ENCODE peak calls at places on chromosome 5, in four cellular contexts. C, I, H and Z are unnamed samples.

GRCh38 chr5:117652640-117653280 is 1078.1 kb upstream of the SEMA6A start:
- DNase-seq in C (no peak), I (no peak), H (no peak), Z (no peak)

GRCh38 chr5:153654444-153654843 is 164.0 kb downstream of the GRIA1 start:
- DNase-seq in C (no peak), I (no peak), H (no peak), Z (no peak)

GRCh38 chr5:172802585-172803176 is 31.4 kb upstream of the ERGIC1 start:
- DNase-seq in C (no peak), I (no peak), H (no peak), Z (peak)

GRCh38 chr5:6158974-6159863 is 219.1 kb downstream of the MED10 start:
- DNase-seq in C (no peak), I (no peak), H (peak), Z (no peak)

GRCh38 chr5:175321927-175322532 is 122.0 kb downstream of the DRD1 start:
- DNase-seq in C (no peak), I (peak), H (peak), Z (peak)

GRCh38 chr5:19853616-19854240 is 134.3 kb downstream of the CDH18 start:
- DNase-seq in C (no peak), I (no peak), H (no peak), Z (no peak)

GRCh38 chr5:16992006-16992405 is 55.9 kb upstream of the MYO10 start:
- DNase-seq in C (no peak), I (no peak), H (no peak), Z (no peak)

GRCh38 chr5:179908528-179908927 is 831 bp upstream of the TBC1D9B start:
- DNase-seq in C (no peak), I (peak), H (peak), Z (no peak)

GRCh38 chr5:15601274-15601673 is 101.3 kb downstream of the FBXL7 start:
- DNase-seq in C (no peak), I (no peak), H (no peak), Z (no peak)

GRCh38 chr5:78597858-78598415 is 50.6 kb downstream of the LHFPL2 start:
- DNase-seq in C (no peak), I (no peak), H (no peak), Z (no peak)

GRCh38 chr5:151062405-151063135 is 18.3 kb downstream of the TNIP1 start:
- DNase-seq in C (no peak), I (no peak), H (no peak), Z (no peak)

GRCh38 chr5:91103353-91104061 is 279.6 kb downstream of the ARRDC3 start:
- DNase-seq in C (no peak), I (no peak), H (no peak), Z (no peak)

GRCh38 chr5:157555031-157555640 is 20.4 kb downstream of the ADAM19 start:
- DNase-seq in C (no peak), I (no peak), H (no peak), Z (no peak)

GRCh38 chr5:92962752-92963151 is 618.3 kb downstream of the NR2F1-AS1 start:
- DNase-seq in C (no peak), I (no peak), H (peak), Z (no peak)

GRCh38 chr5:32805966-32806626 is 95.0 kb downstream of the NPR3 start:
- DNase-seq in C (no peak), I (no peak), H (no peak), Z (no peak)

GRCh38 chr5:43802119-43802518 is 199.1 kb downstream of the NNT start:
- DNase-seq in C (no peak), I (no peak), H (no peak), Z (no peak)

GRCh38 chr5:125719681-125720676 is 703.2 kb upstream of the GRAMD2B start:
- DNase-seq in C (no peak), I (no peak), H (peak), Z (no peak)

GRCh38 chr5:121691478-121691877 is 160.2 kb upstream of the FTMT start:
- DNase-seq in C (no peak), I (no peak), H (peak), Z (peak)

GRCh38 chr5:74028406-74028805 is 402.4 kb downstream of the ARHGEF28 start:
- DNase-seq in C (no peak), I (no peak), H (no peak), Z (no peak)

GRCh38 chr5:129042306-129042705 is 52.2 kb upstream of the ISOC1 start:
- DNase-seq in C (no peak), I (no peak), H (no peak), Z (no peak)

GRCh38 chr5:143882520-143882919 is 70.6 kb downstream of the HMHB1 start:
- DNase-seq in C (no peak), I (no peak), H (no peak), Z (no peak)

GRCh38 chr5:157186309-157187045 is 5.8 kb downstream of the ITK start:
- DNase-seq in C (no peak), I (no peak), H (no peak), Z (no peak)

GRCh38 chr5:169389318-169389717 is 88.4 kb upstream of the SLIT3 start:
- DNase-seq in C (no peak), I (no peak), H (no peak), Z (no peak)

GRCh38 chr5:138468133-138468965 is 3.1 kb downstream of the EGR1 start:
- DNase-seq in C (no peak), I (no peak), H (no peak), Z (no peak)

GRCh38 chr5:77990020-77990419 is 213.9 kb upstream of the TBCA start:
- DNase-seq in C (no peak), I (no peak), H (no peak), Z (no peak)

GRCh38 chr5:157271740-157272271 is 5.9 kb downstream of the CYFIP2 start:
- DNase-seq in C (peak), I (no peak), H (no peak), Z (no peak)

GRCh38 chr5:56467176-56467717 is 234.1 kb upstream of the ANKRD55 start:
- DNase-seq in C (no peak), I (no peak), H (no peak), Z (no peak)

GRCh38 chr5:170597109-170597741 is 93.4 kb downstream of the KCNIP1 start:
- DNase-seq in C (no peak), I (no peak), H (no peak), Z (no peak)

GRCh38 chr5:144742376-144742775 is 571.7 kb downstream of the KCTD16 start:
- DNase-seq in C (no peak), I (no peak), H (no peak), Z (no peak)

GRCh38 chr5:102794047-102794446 is 38.9 kb downstream of the PAM start:
- DNase-seq in C (no peak), I (no peak), H (no peak), Z (no peak)

GRCh38 chr5:96463106-96463505 is 30.1 kb upstream of the PCSK1 start:
- DNase-seq in C (no peak), I (no peak), H (no peak), Z (no peak)
- TF ChIP-seq NR2C2 in C (no peak), I (no peak), H (no peak), Z (no peak)

GRCh38 chr5:83844320-83845068 is 123.8 kb upstream of the HAPLN1 start:
- DNase-seq in C (peak), I (no peak), H (no peak), Z (no peak)

GRCh38 chr5:83839788-83840187 is 119.1 kb upstream of the HAPLN1 start:
- DNase-seq in C (no peak), I (no peak), H (no peak), Z (no peak)

GRCh38 chr5:83837261-83837894 is 116.7 kb upstream of the HAPLN1 start:
- DNase-seq in C (no peak), I (no peak), H (no peak), Z (no peak)

GRCh38 chr5:83834306-83834705 is 113.7 kb upstream of the HAPLN1 start:
- DNase-seq in C (no peak), I (no peak), H (no peak), Z (no peak)

DNA sequence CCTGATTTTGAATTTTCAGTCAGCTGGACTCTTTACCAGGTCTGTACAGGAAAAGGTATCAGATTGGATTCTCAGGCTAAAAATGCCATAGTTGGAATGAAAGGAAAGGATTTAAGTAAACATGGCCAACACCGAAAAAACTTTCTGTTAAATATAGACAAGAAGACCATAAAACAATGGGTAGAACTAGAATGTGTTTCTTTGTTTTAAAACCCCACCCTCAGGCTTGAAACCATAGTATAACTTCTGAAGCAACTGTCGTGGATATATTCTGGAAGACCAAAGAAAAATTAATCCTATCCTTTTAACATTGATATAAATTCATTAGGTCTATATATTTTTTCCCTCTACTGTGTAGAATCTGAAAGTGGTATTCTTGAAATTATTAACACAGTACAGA is 118.6 kb upstream of the HAPLN1 start:
- DNase-seq in C (no peak), I (no peak), H (no peak), Z (no peak)
- TF ChIP-seq NR2C2 in C (no peak), I (no peak), H (no peak), Z (no peak)

GRCh38 chr5:75108931-75109596 is 56.7 kb upstream of the GCNT4 start:
- DNase-seq in C (no peak), I (no peak), H (no peak), Z (no peak)

GRCh38 chr5:75116836-75117235 is 64.5 kb upstream of the GCNT4 start:
- DNase-seq in C (no peak), I (no peak), H (no peak), Z (no peak)

GRCh38 chr5:75108515-75108914 is 56.2 kb upstream of the GCNT4 start:
- DNase-seq in C (no peak), I (no peak), H (no peak), Z (no peak)

GRCh38 chr5:75113354-75113753 is 61.0 kb upstream of the GCNT4 start:
- DNase-seq in C (no peak), I (no peak), H (no peak), Z (no peak)
- TF ChIP-seq NR2C2 in C (no peak), I (no peak), H (no peak), Z (no peak)

GRCh38 chr5:40223884-40224402 is 455.8 kb upstream of the PTGER4 start:
- DNase-seq in C (peak), I (no peak), H (no peak), Z (no peak)

GRCh38 chr5:40221796-40222195 is 457.9 kb upstream of the PTGER4 start:
- DNase-seq in C (no peak), I (no peak), H (no peak), Z (no peak)

GRCh38 chr5:40221255-40221654 is 458.5 kb upstream of the PTGER4 start:
- DNase-seq in C (no peak), I (no peak), H (no peak), Z (no peak)

GRCh38 chr5:40217509-40217908 is 462.2 kb upstream of the PTGER4 start:
- DNase-seq in C (no peak), I (no peak), H (no peak), Z (no peak)

DNA sequence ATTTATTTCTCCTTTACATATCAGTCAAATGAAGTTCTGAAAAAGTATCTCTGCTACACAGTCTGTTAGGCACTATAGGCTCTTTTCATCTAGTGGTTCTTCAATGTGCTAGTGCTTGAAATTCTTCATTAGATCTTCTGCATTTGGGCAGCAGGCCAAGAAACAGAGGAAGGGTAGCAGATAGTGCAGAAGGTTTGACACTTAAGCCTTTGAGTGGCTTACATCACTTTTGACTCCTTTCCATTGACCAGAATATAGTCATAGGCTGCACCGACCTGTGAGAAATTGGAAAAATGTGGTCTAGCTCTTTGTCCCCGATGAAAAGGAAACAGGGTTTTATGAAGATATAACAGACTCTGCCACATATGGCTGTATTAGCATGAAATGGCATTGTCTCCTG is 459.5 kb upstream of the PTGER4 start:
- DNase-seq in C (no peak), I (no peak), H (no peak), Z (no peak)
- TF ChIP-seq NR2C2 in C (no peak), I (no peak), H (no peak), Z (no peak)

GRCh38 chr5:53287573-53287972 is 178.0 kb upstream of the MOCS2 start:
- DNase-seq in C (no peak), I (no peak), H (no peak), Z (no peak)
- TF ChIP-seq NR2C2 in C (no peak), I (no peak), H (no peak), Z (no peak)

GRCh38 chr5:124718376-124718775 is 28.1 kb downstream of the ZNF608 start:
- DNase-seq in C (no peak), I (no peak), H (no peak), Z (no peak)
- TF ChIP-seq NR2C2 in C (no peak), I (no peak), H (no peak), Z (no peak)

GRCh38 chr5:53151713-53152458 is 42.3 kb upstream of the MOCS2 start:
- DNase-seq in C (no peak), I (no peak), H (no peak), Z (no peak)
- TF ChIP-seq NR2C2 in C (no peak), I (no peak), H (no peak), Z (no peak)

DNA sequence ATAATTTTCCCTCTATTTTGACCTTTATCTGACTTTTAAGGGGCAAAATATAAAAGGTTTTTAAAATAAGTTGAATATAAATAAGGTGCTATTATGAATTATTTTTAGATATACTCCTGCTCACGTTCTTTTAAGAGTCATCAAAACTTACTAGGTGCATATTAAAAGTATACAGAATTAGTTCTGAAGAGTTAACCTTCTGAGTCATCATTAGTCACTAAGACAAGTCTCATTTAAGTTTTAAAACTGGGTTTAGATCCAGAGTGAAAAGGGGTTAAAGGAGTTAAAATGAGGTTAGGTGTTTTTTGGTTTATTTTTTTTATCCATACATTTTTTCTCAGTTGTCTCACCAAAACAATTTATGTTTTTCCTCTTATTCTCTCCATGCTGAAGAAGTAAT is 41.7 kb downstream of the SMIM15 start:
- DNase-seq in C (no peak), I (no peak), H (no peak), Z (no peak)
- TF ChIP-seq NR2C2 in C (no peak), I (no peak), H (no peak), Z (no peak)

GRCh38 chr5:113806250-113806649 is 292.8 kb downstream of the YTHDC2 start:
- DNase-seq in C (no peak), I (no peak), H (no peak), Z (no peak)

GRCh38 chr5:113804264-113804663 is 290.8 kb downstream of the YTHDC2 start:
- DNase-seq in C (no peak), I (no peak), H (no peak), Z (no peak)

GRCh38 chr5:113807384-113808053 is 294.0 kb downstream of the YTHDC2 start:
- DNase-seq in C (no peak), I (no peak), H (no peak), Z (no peak)

GRCh38 chr5:113804943-113805342 is 291.4 kb downstream of the YTHDC2 start:
- DNase-seq in C (no peak), I (no peak), H (no peak), Z (no peak)

DNA sequence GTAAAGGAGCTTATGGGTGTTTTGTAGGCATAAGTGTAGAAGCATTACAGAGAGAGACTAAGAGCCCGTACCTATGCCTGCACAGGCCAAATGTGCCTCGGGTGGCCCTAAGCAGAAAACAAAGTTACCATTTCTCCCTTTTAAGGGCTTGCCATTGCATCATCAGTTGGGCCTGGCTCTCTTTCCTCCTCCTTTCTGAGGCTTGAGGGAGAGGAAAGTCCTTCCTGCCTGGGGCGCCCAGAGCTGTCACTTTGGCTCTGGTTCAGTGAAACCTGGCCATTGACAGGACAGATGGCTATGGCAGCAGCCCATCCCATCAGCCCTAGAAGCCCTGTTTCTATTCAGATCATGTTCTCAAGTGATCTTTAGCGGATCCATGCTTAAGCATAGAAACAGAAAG is 293.3 kb downstream of the YTHDC2 start:
- DNase-seq in C (no peak), I (no peak), H (no peak), Z (no peak)
- TF ChIP-seq NR2C2 in C (no peak), I (no peak), H (no peak), Z (no peak)

GRCh38 chr5:132072070-132072469 is 1.5 kb upstream of the CSF2 start:
- DNase-seq in C (no peak), I (no peak), H (no peak), Z (peak)
- TF ChIP-seq NR2C2 in C (no peak), I (no peak), H (no peak), Z (no peak)